ENCODE peak calls at places on chromosomes 5 and 9, in nine cellular contexts. One of them, this sample, is unnamed.

GRCh38 chr9:18473551-18474279 is at the start of gene ADAMTSL1:
- DNase-seq in colonic mucosa: peak; percentile 36
- DNase-seq in choroid plexus epithelial cell: peak; percentile 71
- DNase-seq in mesothelial cell of epicardium: no peak
- DNase-seq in omental fat pad: no peak
- DNase-seq in HepG2: no peak
- DNase-seq in AG09309: no peak
- DNase-seq in CD4-positive, alpha-beta T cell: no peak
- DNase-seq in A549: no peak
- DNase-seq in this sample: no peak

GRCh38 chr5:109692011-109692410 is 2.3 kb downstream of the MAN2A1 start:
- DNase-seq in colonic mucosa: no peak
- DNase-seq in choroid plexus epithelial cell: peak; percentile 76
- DNase-seq in mesothelial cell of epicardium: no peak
- DNase-seq in omental fat pad: no peak
- DNase-seq in HepG2: no peak
- DNase-seq in AG09309: no peak
- DNase-seq in CD4-positive, alpha-beta T cell: no peak
- DNase-seq in A549: no peak
- DNase-seq in this sample: no peak

GRCh38 chr5:147748590-147748989 is 33.9 kb downstream of the JAKMIP2 start:
- DNase-seq in colonic mucosa: no peak
- DNase-seq in choroid plexus epithelial cell: no peak
- DNase-seq in mesothelial cell of epicardium: no peak
- DNase-seq in omental fat pad: no peak
- DNase-seq in HepG2: no peak
- DNase-seq in AG09309: no peak
- DNase-seq in CD4-positive, alpha-beta T cell: no peak
- DNase-seq in A549: no peak
- DNase-seq in this sample: no peak

GRCh38 chr5:106797996-106798395 is 872.7 kb downstream of the EFNA5 start:
- DNase-seq in colonic mucosa: no peak
- DNase-seq in choroid plexus epithelial cell: no peak
- DNase-seq in mesothelial cell of epicardium: no peak
- DNase-seq in omental fat pad: no peak
- DNase-seq in HepG2: no peak
- DNase-seq in AG09309: no peak
- DNase-seq in CD4-positive, alpha-beta T cell: no peak
- DNase-seq in A549: no peak
- DNase-seq in this sample: no peak

GRCh38 chr5:74239268-74239667 is 401.3 kb downstream of the ENC1 start:
- DNase-seq in colonic mucosa: no peak
- DNase-seq in choroid plexus epithelial cell: no peak
- DNase-seq in mesothelial cell of epicardium: no peak
- DNase-seq in omental fat pad: no peak
- DNase-seq in HepG2: no peak
- DNase-seq in AG09309: no peak
- DNase-seq in CD4-positive, alpha-beta T cell: no peak
- DNase-seq in A549: no peak
- DNase-seq in this sample: no peak

GRCh38 chr9:35960029-35960655 is 2.2 kb upstream of the OR2S2 start:
- DNase-seq in colonic mucosa: peak; percentile 75
- DNase-seq in choroid plexus epithelial cell: peak; percentile 17
- DNase-seq in mesothelial cell of epicardium: no peak
- DNase-seq in omental fat pad: no peak
- DNase-seq in HepG2: no peak
- DNase-seq in AG09309: no peak
- DNase-seq in CD4-positive, alpha-beta T cell: no peak
- DNase-seq in A549: no peak
- DNase-seq in this sample: no peak

GRCh38 chr9:133008824-133009223 is 22.0 kb upstream of the GTF3C5 start:
- DNase-seq in colonic mucosa: peak; percentile 42
- DNase-seq in choroid plexus epithelial cell: no peak
- DNase-seq in mesothelial cell of epicardium: no peak
- DNase-seq in omental fat pad: no peak
- DNase-seq in HepG2: no peak
- DNase-seq in AG09309: no peak
- DNase-seq in CD4-positive, alpha-beta T cell: no peak
- DNase-seq in A549: no peak
- DNase-seq in this sample: no peak

GRCh38 chr9:4102078-4102477 is 197.8 kb downstream of the GLIS3 start:
- DNase-seq in colonic mucosa: no peak
- DNase-seq in choroid plexus epithelial cell: peak; percentile 40
- DNase-seq in mesothelial cell of epicardium: no peak
- DNase-seq in omental fat pad: no peak
- DNase-seq in HepG2: no peak
- DNase-seq in AG09309: no peak
- DNase-seq in CD4-positive, alpha-beta T cell: no peak
- DNase-seq in A549: no peak
- DNase-seq in this sample: no peak

GRCh38 chr5:15951550-15951949 is 228.0 kb downstream of the MARCHF11 start:
- DNase-seq in colonic mucosa: no peak
- DNase-seq in choroid plexus epithelial cell: no peak
- DNase-seq in mesothelial cell of epicardium: no peak
- DNase-seq in omental fat pad: no peak
- DNase-seq in HepG2: no peak
- DNase-seq in AG09309: no peak
- DNase-seq in CD4-positive, alpha-beta T cell: no peak
- DNase-seq in A549: no peak
- DNase-seq in this sample: no peak

GRCh38 chr9:84463272-84463671 is 122.7 kb upstream of the SLC28A3 start:
- DNase-seq in colonic mucosa: no peak
- DNase-seq in choroid plexus epithelial cell: no peak
- DNase-seq in mesothelial cell of epicardium: no peak
- DNase-seq in omental fat pad: no peak
- DNase-seq in HepG2: peak; percentile 3
- DNase-seq in AG09309: no peak
- DNase-seq in CD4-positive, alpha-beta T cell: no peak
- DNase-seq in A549: no peak
- DNase-seq in this sample: no peak

GRCh38 chr5:66144799-66145390 is 795 bp downstream of the SREK1 start:
- DNase-seq in colonic mucosa: no peak
- DNase-seq in choroid plexus epithelial cell: no peak
- DNase-seq in mesothelial cell of epicardium: no peak
- DNase-seq in omental fat pad: peak; percentile 36
- DNase-seq in HepG2: peak; percentile 45
- DNase-seq in AG09309: no peak
- DNase-seq in CD4-positive, alpha-beta T cell: no peak
- DNase-seq in A549: peak; percentile 32
- DNase-seq in this sample: no peak

GRCh38 chr5:176687881-176688280 is 40.6 kb downstream of the TSPAN17 start:
- DNase-seq in colonic mucosa: no peak
- DNase-seq in choroid plexus epithelial cell: no peak
- DNase-seq in mesothelial cell of epicardium: no peak
- DNase-seq in omental fat pad: no peak
- DNase-seq in HepG2: no peak
- DNase-seq in AG09309: no peak
- DNase-seq in CD4-positive, alpha-beta T cell: no peak
- DNase-seq in A549: no peak
- DNase-seq in this sample: no peak

GRCh38 chr5:82349651-82350050 is 71.5 kb upstream of the RPS23 start:
- DNase-seq in colonic mucosa: peak; percentile 34
- DNase-seq in choroid plexus epithelial cell: no peak
- DNase-seq in mesothelial cell of epicardium: no peak
- DNase-seq in omental fat pad: no peak
- DNase-seq in HepG2: no peak
- DNase-seq in AG09309: no peak
- DNase-seq in CD4-positive, alpha-beta T cell: peak; percentile 44
- DNase-seq in A549: no peak
- DNase-seq in this sample: no peak

GRCh38 chr9:126160067-126160853 is 166.4 kb upstream of the MVB12B start:
- DNase-seq in colonic mucosa: no peak
- DNase-seq in choroid plexus epithelial cell: no peak
- DNase-seq in mesothelial cell of epicardium: no peak
- DNase-seq in omental fat pad: no peak
- DNase-seq in HepG2: no peak
- DNase-seq in AG09309: no peak
- DNase-seq in CD4-positive, alpha-beta T cell: no peak
- DNase-seq in A549: no peak
- DNase-seq in this sample: no peak

GRCh38 chr5:141223112-141223783 is at the start of gene PCDHB14:
- DNase-seq in colonic mucosa: no peak
- DNase-seq in choroid plexus epithelial cell: peak; percentile 18
- DNase-seq in mesothelial cell of epicardium: no peak
- DNase-seq in omental fat pad: no peak
- DNase-seq in HepG2: peak; percentile 45
- DNase-seq in AG09309: peak; percentile 16
- DNase-seq in CD4-positive, alpha-beta T cell: no peak
- DNase-seq in A549: no peak
- DNase-seq in this sample: no peak
- TF ChIP-seq CTCF in colonic mucosa: no peak
- TF ChIP-seq CTCF in choroid plexus epithelial cell: no peak
- TF ChIP-seq CTCF in mesothelial cell of epicardium: no peak
- TF ChIP-seq CTCF in omental fat pad: no peak
- TF ChIP-seq CTCF in HepG2: peak; percentile 65
- TF ChIP-seq CTCF in AG09309: peak; percentile 41
- TF ChIP-seq CTCF in CD4-positive, alpha-beta T cell: no peak
- TF ChIP-seq CTCF in A549: peak; percentile 32
- TF ChIP-seq CTCF in this sample: no peak

GRCh38 chr9:112581469-112582176 is 95.0 kb downstream of the KIAA1958 start:
- DNase-seq in colonic mucosa: no peak
- DNase-seq in choroid plexus epithelial cell: no peak
- DNase-seq in mesothelial cell of epicardium: no peak
- DNase-seq in omental fat pad: no peak
- DNase-seq in HepG2: peak; percentile 78
- DNase-seq in AG09309: no peak
- DNase-seq in CD4-positive, alpha-beta T cell: no peak
- DNase-seq in A549: no peak
- DNase-seq in this sample: no peak

GRCh38 chr9:112582863-112583262 is 96.2 kb downstream of the KIAA1958 start:
- DNase-seq in colonic mucosa: no peak
- DNase-seq in choroid plexus epithelial cell: no peak
- DNase-seq in mesothelial cell of epicardium: no peak
- DNase-seq in omental fat pad: no peak
- DNase-seq in HepG2: no peak
- DNase-seq in AG09309: no peak
- DNase-seq in CD4-positive, alpha-beta T cell: no peak
- DNase-seq in A549: no peak
- DNase-seq in this sample: no peak

GRCh38 chr9:112582371-112582770 is 95.7 kb downstream of the KIAA1958 start:
- DNase-seq in colonic mucosa: no peak
- DNase-seq in choroid plexus epithelial cell: no peak
- DNase-seq in mesothelial cell of epicardium: no peak
- DNase-seq in omental fat pad: no peak
- DNase-seq in HepG2: no peak
- DNase-seq in AG09309: no peak
- DNase-seq in CD4-positive, alpha-beta T cell: no peak
- DNase-seq in A549: no peak
- DNase-seq in this sample: no peak

GRCh38 chr9:112586600-112587155 is 100.1 kb downstream of the KIAA1958 start:
- DNase-seq in colonic mucosa: no peak
- DNase-seq in choroid plexus epithelial cell: peak; percentile 6
- DNase-seq in mesothelial cell of epicardium: no peak
- DNase-seq in omental fat pad: no peak
- DNase-seq in HepG2: no peak
- DNase-seq in AG09309: no peak
- DNase-seq in CD4-positive, alpha-beta T cell: no peak
- DNase-seq in A549: no peak
- DNase-seq in this sample: no peak
- TF ChIP-seq CTCF in colonic mucosa: no peak
- TF ChIP-seq CTCF in choroid plexus epithelial cell: no peak
- TF ChIP-seq CTCF in mesothelial cell of epicardium: no peak
- TF ChIP-seq CTCF in omental fat pad: no peak
- TF ChIP-seq CTCF in HepG2: no peak
- TF ChIP-seq CTCF in AG09309: no peak
- TF ChIP-seq CTCF in CD4-positive, alpha-beta T cell: no peak
- TF ChIP-seq CTCF in A549: no peak
- TF ChIP-seq CTCF in this sample: no peak

GRCh38 chr5:126562823-126563222 is 32.2 kb downstream of the ALDH7A1 start:
- DNase-seq in colonic mucosa: no peak
- DNase-seq in choroid plexus epithelial cell: no peak
- DNase-seq in mesothelial cell of epicardium: no peak
- DNase-seq in omental fat pad: no peak
- DNase-seq in HepG2: no peak
- DNase-seq in AG09309: no peak
- DNase-seq in CD4-positive, alpha-beta T cell: no peak
- DNase-seq in A549: no peak
- DNase-seq in this sample: no peak

GRCh38 chr5:126561908-126562307 is 33.1 kb downstream of the ALDH7A1 start:
- DNase-seq in colonic mucosa: no peak
- DNase-seq in choroid plexus epithelial cell: peak; percentile 38
- DNase-seq in mesothelial cell of epicardium: no peak
- DNase-seq in omental fat pad: no peak
- DNase-seq in HepG2: no peak
- DNase-seq in AG09309: no peak
- DNase-seq in CD4-positive, alpha-beta T cell: no peak
- DNase-seq in A549: no peak
- DNase-seq in this sample: no peak
- TF ChIP-seq CTCF in colonic mucosa: no peak
- TF ChIP-seq CTCF in choroid plexus epithelial cell: peak; percentile 18
- TF ChIP-seq CTCF in mesothelial cell of epicardium: no peak
- TF ChIP-seq CTCF in omental fat pad: no peak
- TF ChIP-seq CTCF in HepG2: no peak
- TF ChIP-seq CTCF in AG09309: no peak
- TF ChIP-seq CTCF in CD4-positive, alpha-beta T cell: no peak
- TF ChIP-seq CTCF in A549: no peak
- TF ChIP-seq CTCF in this sample: no peak

DNA sequence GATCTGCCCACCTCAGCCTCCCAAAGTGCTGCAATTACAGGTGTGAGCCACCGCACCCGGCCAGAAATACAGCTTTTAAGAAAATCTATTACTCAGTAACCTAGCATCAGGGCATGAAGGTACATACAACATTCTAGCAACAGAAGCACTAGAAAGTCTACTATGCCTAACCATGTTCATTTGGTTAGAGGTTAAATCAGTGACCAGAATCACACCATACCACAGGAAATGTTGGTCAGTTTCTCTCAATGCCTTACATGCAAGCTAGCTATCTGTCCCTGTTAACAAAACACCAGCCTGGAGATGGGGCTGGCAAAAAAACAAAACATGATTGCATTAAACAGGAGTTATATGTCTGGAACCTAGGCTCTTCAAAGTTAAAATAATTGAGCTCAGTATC is 104.1 kb downstream of the STRBP start:
- DNase-seq in colonic mucosa: no peak
- DNase-seq in choroid plexus epithelial cell: no peak
- DNase-seq in mesothelial cell of epicardium: no peak
- DNase-seq in omental fat pad: no peak
- DNase-seq in HepG2: no peak
- DNase-seq in AG09309: no peak
- DNase-seq in CD4-positive, alpha-beta T cell: no peak
- DNase-seq in A549: no peak
- DNase-seq in this sample: no peak
- TF ChIP-seq CTCF in colonic mucosa: no peak
- TF ChIP-seq CTCF in choroid plexus epithelial cell: no peak
- TF ChIP-seq CTCF in mesothelial cell of epicardium: no peak
- TF ChIP-seq CTCF in omental fat pad: no peak
- TF ChIP-seq CTCF in HepG2: no peak
- TF ChIP-seq CTCF in AG09309: no peak
- TF ChIP-seq CTCF in CD4-positive, alpha-beta T cell: no peak
- TF ChIP-seq CTCF in A549: no peak
- TF ChIP-seq CTCF in this sample: no peak

DNA sequence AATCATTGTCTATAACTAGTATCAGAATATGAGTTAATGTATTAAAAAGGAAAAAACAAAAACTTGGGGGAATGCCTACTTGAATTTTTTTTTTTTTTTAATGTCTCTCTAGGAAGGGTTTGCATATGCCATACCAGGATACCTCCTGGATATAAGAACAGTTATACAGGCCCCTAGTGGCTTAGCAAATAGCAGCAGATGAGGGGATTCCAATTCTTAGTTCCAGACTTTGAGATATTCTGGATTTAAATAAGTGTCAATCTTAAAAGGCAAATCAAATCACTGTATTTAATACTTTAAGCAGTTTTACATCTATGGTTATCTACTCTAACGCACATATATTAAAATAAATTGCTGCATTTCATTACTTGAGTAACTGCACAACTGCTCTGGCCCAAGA is 1055.5 kb upstream of the DMAC1 start:
- DNase-seq in colonic mucosa: no peak
- DNase-seq in choroid plexus epithelial cell: peak; percentile 34
- DNase-seq in mesothelial cell of epicardium: no peak
- DNase-seq in omental fat pad: no peak
- DNase-seq in HepG2: no peak
- DNase-seq in AG09309: no peak
- DNase-seq in CD4-positive, alpha-beta T cell: no peak
- DNase-seq in A549: no peak
- DNase-seq in this sample: no peak
- TF ChIP-seq CTCF in colonic mucosa: peak; percentile 31
- TF ChIP-seq CTCF in choroid plexus epithelial cell: peak; percentile 48
- TF ChIP-seq CTCF in mesothelial cell of epicardium: no peak
- TF ChIP-seq CTCF in omental fat pad: no peak
- TF ChIP-seq CTCF in HepG2: no peak
- TF ChIP-seq CTCF in AG09309: peak; percentile 36
- TF ChIP-seq CTCF in CD4-positive, alpha-beta T cell: no peak
- TF ChIP-seq CTCF in A549: no peak
- TF ChIP-seq CTCF in this sample: no peak